ENCODE peak calls at places on chromosomes 16 and 17, in four cellular contexts. One of them, this sample, is unnamed.

GRCh38 chr17:44689492-44690217 is at the start of gene CCDC43:
- DNase-seq in retinal pigment epithelial cell: peak
- DNase-seq in body of pancreas: peak
- DNase-seq in lung: peak
- DNase-seq in this sample: peak

GRCh38 chr16:57757326-57757786 is 21.8 kb downstream of the KATNB1 start:
- DNase-seq in retinal pigment epithelial cell: no peak
- DNase-seq in body of pancreas: peak
- DNase-seq in lung: peak
- DNase-seq in this sample: peak

GRCh38 chr17:76163919-76164318 is 22.9 kb upstream of the FOXJ1 start:
- DNase-seq in retinal pigment epithelial cell: no peak
- DNase-seq in body of pancreas: no peak
- DNase-seq in lung: no peak
- DNase-seq in this sample: no peak

GRCh38 chr17:3722716-3723115 is 987 bp upstream of the HASPIN start:
- DNase-seq in retinal pigment epithelial cell: no peak
- DNase-seq in body of pancreas: no peak
- DNase-seq in lung: no peak
- DNase-seq in this sample: no peak

GRCh38 chr17:63679214-63679613 is 20.7 kb downstream of the LIMD2 start:
- DNase-seq in retinal pigment epithelial cell: no peak
- DNase-seq in body of pancreas: no peak
- DNase-seq in lung: no peak
- DNase-seq in this sample: no peak

GRCh38 chr17:34382586-34383224 is 19.7 kb upstream of the CCL1 start:
- DNase-seq in retinal pigment epithelial cell: no peak
- DNase-seq in body of pancreas: no peak
- DNase-seq in lung: no peak
- DNase-seq in this sample: no peak

GRCh38 chr17:79212150-79213087 is 137.8 kb downstream of the ENGASE start:
- DNase-seq in retinal pigment epithelial cell: no peak
- DNase-seq in body of pancreas: no peak
- DNase-seq in lung: no peak
- DNase-seq in this sample: no peak

GRCh38 chr17:81230043-81230820 is 7.5 kb upstream of the CEP131 start:
- DNase-seq in retinal pigment epithelial cell: no peak
- DNase-seq in body of pancreas: no peak
- DNase-seq in lung: no peak
- DNase-seq in this sample: no peak

GRCh38 chr17:72515291-72516065 is 394.7 kb downstream of the SOX9 start:
- DNase-seq in retinal pigment epithelial cell: peak
- DNase-seq in body of pancreas: peak
- DNase-seq in lung: no peak
- DNase-seq in this sample: no peak

GRCh38 chr17:60902399-60902798 is 224.7 kb downstream of the BCAS3 start:
- DNase-seq in retinal pigment epithelial cell: peak
- DNase-seq in body of pancreas: no peak
- DNase-seq in lung: no peak
- DNase-seq in this sample: no peak

GRCh38 chr17:52537368-52537767 is 378.9 kb upstream of the CA10 start:
- DNase-seq in retinal pigment epithelial cell: no peak
- DNase-seq in body of pancreas: no peak
- DNase-seq in lung: no peak
- DNase-seq in this sample: no peak

GRCh38 chr16:22320572-22321339 is 23.5 kb downstream of the POLR3E start:
- DNase-seq in retinal pigment epithelial cell: no peak
- DNase-seq in body of pancreas: no peak
- DNase-seq in lung: no peak
- DNase-seq in this sample: no peak

GRCh38 chr16:67935096-67935401 is 1.6 kb downstream of the PSMB10 start:
- DNase-seq in retinal pigment epithelial cell: no peak
- DNase-seq in body of pancreas: no peak
- DNase-seq in lung: no peak
- DNase-seq in this sample: peak

GRCh38 chr17:3602499-3602898 is 6.7 kb downstream of the TRPV1 start:
- DNase-seq in retinal pigment epithelial cell: no peak
- DNase-seq in body of pancreas: no peak
- DNase-seq in lung: no peak
- DNase-seq in this sample: no peak

GRCh38 chr17:40612510-40613244 is 34.9 kb downstream of the SMARCE1 start:
- DNase-seq in retinal pigment epithelial cell: no peak
- DNase-seq in body of pancreas: no peak
- DNase-seq in lung: peak
- DNase-seq in this sample: no peak

GRCh38 chr16:70523621-70524405 is at the start of gene SF3B3:
- DNase-seq in retinal pigment epithelial cell: no peak
- DNase-seq in body of pancreas: peak
- DNase-seq in lung: peak
- DNase-seq in this sample: peak

GRCh38 chr17:28997811-28998210 is 8.0 kb downstream of the SEZ6 start:
- DNase-seq in retinal pigment epithelial cell: no peak
- DNase-seq in body of pancreas: no peak
- DNase-seq in lung: no peak
- DNase-seq in this sample: no peak

GRCh38 chr16:48143816-48144215 is 12.0 kb downstream of the ABCC12 start:
- DNase-seq in retinal pigment epithelial cell: no peak
- DNase-seq in body of pancreas: no peak
- DNase-seq in lung: no peak
- DNase-seq in this sample: no peak

GRCh38 chr17:40018211-40019121 is 3.2 kb downstream of the CSF3 start:
- DNase-seq in retinal pigment epithelial cell: no peak
- DNase-seq in body of pancreas: no peak
- DNase-seq in lung: no peak
- DNase-seq in this sample: no peak

GRCh38 chr17:73784015-73784603 is 139.9 kb upstream of the SDK2 start:
- DNase-seq in retinal pigment epithelial cell: no peak
- DNase-seq in body of pancreas: no peak
- DNase-seq in lung: no peak
- DNase-seq in this sample: no peak

GRCh38 chr16:60166111-60166510 is 1432.0 kb upstream of the GOT2 start:
- DNase-seq in retinal pigment epithelial cell: no peak
- DNase-seq in body of pancreas: no peak
- DNase-seq in lung: no peak
- DNase-seq in this sample: no peak

GRCh38 chr17:7883781-7884386 is 4.7 kb upstream of the CHD3 start:
- DNase-seq in retinal pigment epithelial cell: no peak
- DNase-seq in body of pancreas: no peak
- DNase-seq in lung: no peak
- DNase-seq in this sample: no peak

GRCh38 chr17:81939881-81940385 is 2.8 kb upstream of the PYCR1 start:
- DNase-seq in retinal pigment epithelial cell: no peak
- DNase-seq in body of pancreas: no peak
- DNase-seq in lung: no peak
- DNase-seq in this sample: no peak

GRCh38 chr16:31093132-31093703 is 1.4 kb downstream of the VKORC1 start:
- DNase-seq in retinal pigment epithelial cell: no peak
- DNase-seq in body of pancreas: no peak
- DNase-seq in lung: no peak
- DNase-seq in this sample: no peak

GRCh38 chr16:62068747-62069146 is 32.5 kb upstream of the CDH8 start:
- DNase-seq in retinal pigment epithelial cell: no peak
- DNase-seq in body of pancreas: no peak
- DNase-seq in lung: no peak
- DNase-seq in this sample: no peak

GRCh38 chr16:10576390-10577304 is 3.8 kb downstream of the EMP2 start:
- DNase-seq in retinal pigment epithelial cell: no peak
- DNase-seq in body of pancreas: no peak
- DNase-seq in lung: no peak
- DNase-seq in this sample: no peak

GRCh38 chr17:14308636-14308964 is 7.7 kb downstream of the HS3ST3B1 start:
- DNase-seq in retinal pigment epithelial cell: no peak
- DNase-seq in body of pancreas: no peak
- DNase-seq in lung: peak
- DNase-seq in this sample: no peak

GRCh38 chr16:24077292-24077691 is 178.8 kb upstream of the CACNG3 start:
- DNase-seq in retinal pigment epithelial cell: no peak
- DNase-seq in body of pancreas: no peak
- DNase-seq in lung: no peak
- DNase-seq in this sample: no peak

GRCh38 chr17:35257080-35257701 is 14.3 kb downstream of the SLFN5 start:
- DNase-seq in retinal pigment epithelial cell: peak
- DNase-seq in body of pancreas: peak
- DNase-seq in lung: peak
- DNase-seq in this sample: no peak

GRCh38 chr17:43732961-43733360 is 25.6 kb downstream of the SOST start:
- DNase-seq in retinal pigment epithelial cell: no peak
- DNase-seq in body of pancreas: no peak
- DNase-seq in lung: no peak
- DNase-seq in this sample: no peak

DNA sequence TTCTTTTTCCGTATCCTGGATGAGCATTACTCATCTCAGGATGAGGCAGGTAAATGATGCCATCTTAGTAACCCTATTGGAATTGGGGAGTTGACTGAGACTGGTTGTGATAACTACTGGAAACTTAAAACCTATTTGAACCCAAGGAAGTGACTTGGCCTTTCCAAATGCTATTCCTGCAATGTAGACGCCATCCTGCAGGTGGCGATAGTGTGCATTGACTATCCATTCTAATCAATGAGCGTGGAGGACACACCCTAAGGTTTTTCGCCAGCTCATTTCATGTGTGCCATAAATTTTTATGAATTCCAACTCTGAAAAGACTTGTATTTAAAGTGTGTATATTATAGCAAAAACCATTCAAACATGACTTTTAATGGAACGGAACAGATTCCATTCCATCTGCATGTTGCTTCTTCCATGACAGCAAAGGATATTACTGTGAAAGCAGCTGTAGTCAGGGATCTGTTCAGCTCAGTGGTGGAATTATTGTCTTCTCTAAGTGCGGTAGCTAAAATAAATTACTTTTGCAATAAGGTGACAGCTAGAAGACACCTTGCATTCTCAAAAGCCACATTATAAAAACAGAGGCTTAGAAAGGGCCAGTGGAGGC is 55.3 kb downstream of the SYT17 start:
- DNase-seq in retinal pigment epithelial cell: no peak
- DNase-seq in body of pancreas: peak
- DNase-seq in lung: no peak
- DNase-seq in this sample: no peak
- TF ChIP-seq CTCF in retinal pigment epithelial cell: peak
- TF ChIP-seq CTCF in body of pancreas: peak
- TF ChIP-seq CTCF in lung: no peak
- TF ChIP-seq CTCF in this sample: peak

GRCh38 chr16:74797414-74797813 is 22.8 kb upstream of the FA2H start:
- DNase-seq in retinal pigment epithelial cell: no peak
- DNase-seq in body of pancreas: no peak
- DNase-seq in lung: no peak
- DNase-seq in this sample: no peak

GRCh38 chr16:74800216-74800871 is 25.7 kb upstream of the FA2H start:
- DNase-seq in retinal pigment epithelial cell: no peak
- DNase-seq in body of pancreas: no peak
- DNase-seq in lung: no peak
- DNase-seq in this sample: no peak
- TF ChIP-seq CTCF in retinal pigment epithelial cell: no peak
- TF ChIP-seq CTCF in body of pancreas: no peak
- TF ChIP-seq CTCF in lung: no peak
- TF ChIP-seq CTCF in this sample: no peak

GRCh38 chr17:66040402-66040801 is 151.5 kb downstream of the CEP112 start:
- DNase-seq in retinal pigment epithelial cell: no peak
- DNase-seq in body of pancreas: peak
- DNase-seq in lung: no peak
- DNase-seq in this sample: no peak
- TF ChIP-seq CTCF in retinal pigment epithelial cell: peak
- TF ChIP-seq CTCF in body of pancreas: no peak
- TF ChIP-seq CTCF in lung: no peak
- TF ChIP-seq CTCF in this sample: no peak

DNA sequence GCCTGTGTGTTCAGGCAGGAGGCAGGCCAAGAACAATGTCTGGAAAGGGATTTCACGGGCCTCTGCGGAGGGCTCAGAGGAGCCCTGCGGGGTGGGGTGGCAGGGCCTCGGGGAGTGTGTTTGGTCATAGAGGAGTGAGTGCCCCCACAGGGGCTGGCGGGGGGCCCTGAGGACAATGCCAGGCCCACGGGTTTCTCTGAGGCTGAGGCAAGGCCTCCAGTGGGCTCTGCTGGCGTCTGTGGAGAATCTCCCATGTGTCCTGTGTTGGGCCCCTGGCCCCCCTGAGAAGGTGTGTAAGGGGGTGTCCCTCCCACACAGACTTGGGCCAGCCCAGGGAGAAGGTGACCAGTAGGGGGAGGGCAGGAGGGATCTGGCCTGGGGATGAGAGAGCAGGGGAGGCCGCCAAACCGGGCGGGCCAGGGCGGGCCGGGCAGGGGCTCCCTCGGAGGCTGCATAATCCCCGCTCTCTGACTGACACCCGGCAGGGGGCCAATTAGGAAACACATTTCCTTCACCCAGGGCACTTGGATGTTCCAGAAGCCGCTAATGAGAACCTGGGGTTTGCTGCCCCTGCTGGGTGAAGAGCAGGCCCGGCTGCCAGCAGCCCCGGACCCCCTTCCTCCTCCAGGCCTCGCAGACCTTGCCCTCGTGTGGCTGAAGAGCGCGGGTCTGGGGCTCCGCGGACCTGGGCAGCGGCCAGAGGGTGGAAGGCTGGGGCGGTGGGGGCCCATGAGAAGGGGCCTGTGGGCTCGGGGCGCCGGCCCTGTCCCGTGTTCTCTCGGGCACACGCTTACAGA is 204.2 kb downstream of the NTN1 start:
- DNase-seq in retinal pigment epithelial cell: no peak
- DNase-seq in body of pancreas: no peak
- DNase-seq in lung: no peak
- DNase-seq in this sample: no peak
- TF ChIP-seq CTCF in retinal pigment epithelial cell: peak
- TF ChIP-seq CTCF in body of pancreas: no peak
- TF ChIP-seq CTCF in lung: no peak
- TF ChIP-seq CTCF in this sample: no peak

DNA sequence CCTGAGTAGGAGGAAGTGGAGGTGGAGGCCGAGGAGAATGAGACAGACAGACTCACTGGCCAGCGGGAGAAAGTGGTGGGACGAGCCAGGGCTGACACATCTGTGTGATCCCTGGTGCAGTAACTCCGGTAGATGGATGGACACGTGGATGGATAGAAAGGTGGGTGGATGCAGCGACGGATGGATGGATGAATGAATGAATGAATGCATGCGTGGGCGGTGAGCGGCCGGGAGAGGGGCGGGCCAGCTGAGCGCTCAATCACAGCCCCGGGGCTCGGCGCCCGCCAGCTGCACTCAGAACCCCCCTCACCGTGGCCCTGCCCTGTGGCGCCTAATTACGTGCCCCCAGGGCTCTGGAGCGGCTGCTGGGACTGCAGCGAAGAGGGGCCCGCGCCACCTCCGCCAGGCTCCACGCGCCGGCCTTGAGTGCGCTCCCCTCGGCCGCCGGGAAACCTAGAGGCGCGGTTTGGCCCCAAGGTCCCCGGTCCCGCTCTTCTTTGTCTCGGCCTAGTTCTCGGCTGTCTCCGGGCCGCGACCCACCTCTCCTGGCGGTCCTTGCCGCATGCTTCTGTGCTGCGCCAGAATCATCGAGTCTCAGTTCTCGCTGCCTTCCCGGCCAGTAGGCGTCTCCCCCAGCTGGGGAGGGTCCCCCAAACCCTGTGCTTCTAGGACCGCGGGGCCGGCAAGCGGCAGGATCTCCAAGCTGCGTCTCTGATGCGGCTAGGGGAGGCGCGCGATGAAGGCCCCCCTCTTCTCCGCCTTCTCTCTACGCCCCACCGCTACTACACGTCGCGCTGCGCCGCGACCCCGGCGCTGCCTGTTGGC is 41.0 kb downstream of the RAI1 start:
- DNase-seq in retinal pigment epithelial cell: no peak
- DNase-seq in body of pancreas: no peak
- DNase-seq in lung: no peak
- DNase-seq in this sample: no peak
- TF ChIP-seq CTCF in retinal pigment epithelial cell: no peak
- TF ChIP-seq CTCF in body of pancreas: no peak
- TF ChIP-seq CTCF in lung: no peak
- TF ChIP-seq CTCF in this sample: no peak